ENCODE peak calls at places on chromosome 4, in ten cellular contexts. One of them, this sample, is unnamed.

GRCh38 chr4:104416725-104417363 is 77.8 kb downstream of the CXXC4 start:
- DNase-seq in NCI-H1694 treated with DMSO at 0.1 percent for 48 hours: no peak
- DNase-seq in neural progenitor cell: peak
- DNase-seq in stimulated activated CD8-positive, alpha-beta memory T cell treated with anti-CD3 and anti-CD28 coated beads, Interleukin-4, amount 100 ng/mL, for 1 hour: no peak
- DNase-seq in NCI-H748 treated with DMSO at 0.1 percent for 48 hours: no peak
- DNase-seq in frontal cortex: no peak
- DNase-seq in AG08396: no peak
- DNase-seq in central memory CD4-positive, alpha-beta T cell: no peak
- DNase-seq in iPS-NIHi11: peak
- DNase-seq in progenitor cell of endocrine pancreas: no peak
- DNase-seq in this sample: no peak

GRCh38 chr4:159206427-159206871 is 103.6 kb downstream of the RAPGEF2 start:
- DNase-seq in NCI-H1694 treated with DMSO at 0.1 percent for 48 hours: no peak
- DNase-seq in neural progenitor cell: no peak
- DNase-seq in stimulated activated CD8-positive, alpha-beta memory T cell treated with anti-CD3 and anti-CD28 coated beads, Interleukin-4, amount 100 ng/mL, for 1 hour: no peak
- DNase-seq in NCI-H748 treated with DMSO at 0.1 percent for 48 hours: no peak
- DNase-seq in frontal cortex: no peak
- DNase-seq in AG08396: peak
- DNase-seq in central memory CD4-positive, alpha-beta T cell: no peak
- DNase-seq in iPS-NIHi11: no peak
- DNase-seq in progenitor cell of endocrine pancreas: no peak
- DNase-seq in this sample: no peak

GRCh38 chr4:125801373-125801772 is 486.6 kb downstream of the FAT4 start:
- DNase-seq in NCI-H1694 treated with DMSO at 0.1 percent for 48 hours: no peak
- DNase-seq in neural progenitor cell: no peak
- DNase-seq in stimulated activated CD8-positive, alpha-beta memory T cell treated with anti-CD3 and anti-CD28 coated beads, Interleukin-4, amount 100 ng/mL, for 1 hour: no peak
- DNase-seq in NCI-H748 treated with DMSO at 0.1 percent for 48 hours: no peak
- DNase-seq in frontal cortex: no peak
- DNase-seq in AG08396: no peak
- DNase-seq in central memory CD4-positive, alpha-beta T cell: no peak
- DNase-seq in iPS-NIHi11: no peak
- DNase-seq in progenitor cell of endocrine pancreas: no peak
- DNase-seq in this sample: no peak

GRCh38 chr4:55947254-55947882 is 1.4 kb upstream of the CEP135 start:
- DNase-seq in NCI-H1694 treated with DMSO at 0.1 percent for 48 hours: peak
- DNase-seq in neural progenitor cell: no peak
- DNase-seq in stimulated activated CD8-positive, alpha-beta memory T cell treated with anti-CD3 and anti-CD28 coated beads, Interleukin-4, amount 100 ng/mL, for 1 hour: no peak
- DNase-seq in NCI-H748 treated with DMSO at 0.1 percent for 48 hours: no peak
- DNase-seq in frontal cortex: no peak
- DNase-seq in AG08396: no peak
- DNase-seq in central memory CD4-positive, alpha-beta T cell: no peak
- DNase-seq in iPS-NIHi11: no peak
- DNase-seq in progenitor cell of endocrine pancreas: no peak
- DNase-seq in this sample: no peak

GRCh38 chr4:19835429-19835828 is 416.3 kb upstream of the SLIT2 start:
- DNase-seq in NCI-H1694 treated with DMSO at 0.1 percent for 48 hours: no peak
- DNase-seq in neural progenitor cell: no peak
- DNase-seq in stimulated activated CD8-positive, alpha-beta memory T cell treated with anti-CD3 and anti-CD28 coated beads, Interleukin-4, amount 100 ng/mL, for 1 hour: no peak
- DNase-seq in NCI-H748 treated with DMSO at 0.1 percent for 48 hours: no peak
- DNase-seq in frontal cortex: no peak
- DNase-seq in AG08396: no peak
- DNase-seq in central memory CD4-positive, alpha-beta T cell: no peak
- DNase-seq in iPS-NIHi11: no peak
- DNase-seq in progenitor cell of endocrine pancreas: no peak
- DNase-seq in this sample: no peak

GRCh38 chr4:182271731-182272525 is 28.7 kb downstream of the TENM3 start:
- DNase-seq in NCI-H1694 treated with DMSO at 0.1 percent for 48 hours: no peak
- DNase-seq in neural progenitor cell: no peak
- DNase-seq in stimulated activated CD8-positive, alpha-beta memory T cell treated with anti-CD3 and anti-CD28 coated beads, Interleukin-4, amount 100 ng/mL, for 1 hour: no peak
- DNase-seq in NCI-H748 treated with DMSO at 0.1 percent for 48 hours: no peak
- DNase-seq in frontal cortex: no peak
- DNase-seq in AG08396: no peak
- DNase-seq in central memory CD4-positive, alpha-beta T cell: no peak
- DNase-seq in iPS-NIHi11: no peak
- DNase-seq in progenitor cell of endocrine pancreas: no peak
- DNase-seq in this sample: no peak

GRCh38 chr4:47926667-47927258 is 12.4 kb upstream of the NFXL1 start:
- DNase-seq in NCI-H1694 treated with DMSO at 0.1 percent for 48 hours: peak
- DNase-seq in neural progenitor cell: peak
- DNase-seq in stimulated activated CD8-positive, alpha-beta memory T cell treated with anti-CD3 and anti-CD28 coated beads, Interleukin-4, amount 100 ng/mL, for 1 hour: peak
- DNase-seq in NCI-H748 treated with DMSO at 0.1 percent for 48 hours: peak
- DNase-seq in frontal cortex: peak
- DNase-seq in AG08396: peak
- DNase-seq in central memory CD4-positive, alpha-beta T cell: peak
- DNase-seq in iPS-NIHi11: peak
- DNase-seq in progenitor cell of endocrine pancreas: peak
- DNase-seq in this sample: peak

GRCh38 chr4:179927473-179927872 is 2315.7 kb upstream of the TENM3 start:
- DNase-seq in NCI-H1694 treated with DMSO at 0.1 percent for 48 hours: no peak
- DNase-seq in neural progenitor cell: no peak
- DNase-seq in stimulated activated CD8-positive, alpha-beta memory T cell treated with anti-CD3 and anti-CD28 coated beads, Interleukin-4, amount 100 ng/mL, for 1 hour: no peak
- DNase-seq in NCI-H748 treated with DMSO at 0.1 percent for 48 hours: no peak
- DNase-seq in frontal cortex: no peak
- DNase-seq in AG08396: no peak
- DNase-seq in central memory CD4-positive, alpha-beta T cell: no peak
- DNase-seq in iPS-NIHi11: no peak
- DNase-seq in progenitor cell of endocrine pancreas: no peak
- DNase-seq in this sample: no peak

GRCh38 chr4:17559709-17560048 is 17.3 kb upstream of the LAP3 start:
- DNase-seq in NCI-H1694 treated with DMSO at 0.1 percent for 48 hours: no peak
- DNase-seq in neural progenitor cell: no peak
- DNase-seq in stimulated activated CD8-positive, alpha-beta memory T cell treated with anti-CD3 and anti-CD28 coated beads, Interleukin-4, amount 100 ng/mL, for 1 hour: no peak
- DNase-seq in NCI-H748 treated with DMSO at 0.1 percent for 48 hours: no peak
- DNase-seq in frontal cortex: no peak
- DNase-seq in AG08396: no peak
- DNase-seq in central memory CD4-positive, alpha-beta T cell: no peak
- DNase-seq in iPS-NIHi11: no peak
- DNase-seq in progenitor cell of endocrine pancreas: no peak
- DNase-seq in this sample: no peak

GRCh38 chr4:142369141-142369540 is 477.0 kb downstream of the INPP4B start:
- DNase-seq in NCI-H1694 treated with DMSO at 0.1 percent for 48 hours: no peak
- DNase-seq in neural progenitor cell: no peak
- DNase-seq in stimulated activated CD8-positive, alpha-beta memory T cell treated with anti-CD3 and anti-CD28 coated beads, Interleukin-4, amount 100 ng/mL, for 1 hour: no peak
- DNase-seq in NCI-H748 treated with DMSO at 0.1 percent for 48 hours: no peak
- DNase-seq in frontal cortex: no peak
- DNase-seq in AG08396: no peak
- DNase-seq in central memory CD4-positive, alpha-beta T cell: no peak
- DNase-seq in iPS-NIHi11: no peak
- DNase-seq in progenitor cell of endocrine pancreas: no peak
- DNase-seq in this sample: no peak

GRCh38 chr4:149884046-149884445 is 68.4 kb upstream of the IQCM start:
- DNase-seq in NCI-H1694 treated with DMSO at 0.1 percent for 48 hours: peak
- DNase-seq in neural progenitor cell: no peak
- DNase-seq in stimulated activated CD8-positive, alpha-beta memory T cell treated with anti-CD3 and anti-CD28 coated beads, Interleukin-4, amount 100 ng/mL, for 1 hour: no peak
- DNase-seq in NCI-H748 treated with DMSO at 0.1 percent for 48 hours: no peak
- DNase-seq in frontal cortex: no peak
- DNase-seq in AG08396: no peak
- DNase-seq in central memory CD4-positive, alpha-beta T cell: no peak
- DNase-seq in iPS-NIHi11: no peak
- DNase-seq in progenitor cell of endocrine pancreas: no peak
- DNase-seq in this sample: no peak

GRCh38 chr4:53863163-53863562 is 201.2 kb downstream of the CHIC2 start:
- DNase-seq in NCI-H1694 treated with DMSO at 0.1 percent for 48 hours: no peak
- DNase-seq in neural progenitor cell: no peak
- DNase-seq in stimulated activated CD8-positive, alpha-beta memory T cell treated with anti-CD3 and anti-CD28 coated beads, Interleukin-4, amount 100 ng/mL, for 1 hour: no peak
- DNase-seq in NCI-H748 treated with DMSO at 0.1 percent for 48 hours: no peak
- DNase-seq in frontal cortex: no peak
- DNase-seq in AG08396: no peak
- DNase-seq in central memory CD4-positive, alpha-beta T cell: no peak
- DNase-seq in iPS-NIHi11: no peak
- DNase-seq in progenitor cell of endocrine pancreas: no peak
- DNase-seq in this sample: no peak

GRCh38 chr4:144355809-144356757 is 215.6 kb upstream of the GYPA start:
- DNase-seq in NCI-H1694 treated with DMSO at 0.1 percent for 48 hours: no peak
- DNase-seq in neural progenitor cell: peak
- DNase-seq in stimulated activated CD8-positive, alpha-beta memory T cell treated with anti-CD3 and anti-CD28 coated beads, Interleukin-4, amount 100 ng/mL, for 1 hour: no peak
- DNase-seq in NCI-H748 treated with DMSO at 0.1 percent for 48 hours: no peak
- DNase-seq in frontal cortex: no peak
- DNase-seq in AG08396: peak
- DNase-seq in central memory CD4-positive, alpha-beta T cell: no peak
- DNase-seq in iPS-NIHi11: peak
- DNase-seq in progenitor cell of endocrine pancreas: no peak
- DNase-seq in this sample: peak

GRCh38 chr4:48779095-48779997 is 733 bp downstream of the FRYL start:
- DNase-seq in NCI-H1694 treated with DMSO at 0.1 percent for 48 hours: no peak
- DNase-seq in neural progenitor cell: peak
- DNase-seq in stimulated activated CD8-positive, alpha-beta memory T cell treated with anti-CD3 and anti-CD28 coated beads, Interleukin-4, amount 100 ng/mL, for 1 hour: peak
- DNase-seq in NCI-H748 treated with DMSO at 0.1 percent for 48 hours: no peak
- DNase-seq in frontal cortex: peak
- DNase-seq in AG08396: peak
- DNase-seq in central memory CD4-positive, alpha-beta T cell: peak
- DNase-seq in iPS-NIHi11: peak
- DNase-seq in progenitor cell of endocrine pancreas: peak
- DNase-seq in this sample: peak

GRCh38 chr4:40576651-40577480 is 52.8 kb downstream of the RBM47 start:
- DNase-seq in NCI-H1694 treated with DMSO at 0.1 percent for 48 hours: no peak
- DNase-seq in neural progenitor cell: peak
- DNase-seq in stimulated activated CD8-positive, alpha-beta memory T cell treated with anti-CD3 and anti-CD28 coated beads, Interleukin-4, amount 100 ng/mL, for 1 hour: no peak
- DNase-seq in NCI-H748 treated with DMSO at 0.1 percent for 48 hours: no peak
- DNase-seq in frontal cortex: no peak
- DNase-seq in AG08396: peak
- DNase-seq in central memory CD4-positive, alpha-beta T cell: no peak
- DNase-seq in iPS-NIHi11: peak
- DNase-seq in progenitor cell of endocrine pancreas: peak
- DNase-seq in this sample: peak

GRCh38 chr4:3646280-3646679 is 114.1 kb upstream of the LRPAP1 start:
- DNase-seq in NCI-H1694 treated with DMSO at 0.1 percent for 48 hours: no peak
- DNase-seq in neural progenitor cell: no peak
- DNase-seq in stimulated activated CD8-positive, alpha-beta memory T cell treated with anti-CD3 and anti-CD28 coated beads, Interleukin-4, amount 100 ng/mL, for 1 hour: no peak
- DNase-seq in NCI-H748 treated with DMSO at 0.1 percent for 48 hours: no peak
- DNase-seq in frontal cortex: no peak
- DNase-seq in AG08396: no peak
- DNase-seq in central memory CD4-positive, alpha-beta T cell: no peak
- DNase-seq in iPS-NIHi11: no peak
- DNase-seq in progenitor cell of endocrine pancreas: no peak
- DNase-seq in this sample: no peak

GRCh38 chr4:22019676-22020075 is 71.1 kb upstream of the KCNIP4 start:
- DNase-seq in NCI-H1694 treated with DMSO at 0.1 percent for 48 hours: no peak
- DNase-seq in neural progenitor cell: no peak
- DNase-seq in stimulated activated CD8-positive, alpha-beta memory T cell treated with anti-CD3 and anti-CD28 coated beads, Interleukin-4, amount 100 ng/mL, for 1 hour: no peak
- DNase-seq in NCI-H748 treated with DMSO at 0.1 percent for 48 hours: no peak
- DNase-seq in frontal cortex: no peak
- DNase-seq in AG08396: no peak
- DNase-seq in central memory CD4-positive, alpha-beta T cell: no peak
- DNase-seq in iPS-NIHi11: no peak
- DNase-seq in progenitor cell of endocrine pancreas: no peak
- DNase-seq in this sample: no peak

GRCh38 chr4:1285790-1286553 is 3.7 kb upstream of the MAEA start:
- DNase-seq in NCI-H1694 treated with DMSO at 0.1 percent for 48 hours: no peak
- DNase-seq in neural progenitor cell: peak
- DNase-seq in stimulated activated CD8-positive, alpha-beta memory T cell treated with anti-CD3 and anti-CD28 coated beads, Interleukin-4, amount 100 ng/mL, for 1 hour: no peak
- DNase-seq in NCI-H748 treated with DMSO at 0.1 percent for 48 hours: no peak
- DNase-seq in frontal cortex: no peak
- DNase-seq in AG08396: no peak
- DNase-seq in central memory CD4-positive, alpha-beta T cell: no peak
- DNase-seq in iPS-NIHi11: no peak
- DNase-seq in progenitor cell of endocrine pancreas: no peak
- DNase-seq in this sample: peak

GRCh38 chr4:84814100-84814750 is 152.3 kb downstream of the WDFY3 start:
- DNase-seq in NCI-H1694 treated with DMSO at 0.1 percent for 48 hours: no peak
- DNase-seq in neural progenitor cell: no peak
- DNase-seq in stimulated activated CD8-positive, alpha-beta memory T cell treated with anti-CD3 and anti-CD28 coated beads, Interleukin-4, amount 100 ng/mL, for 1 hour: no peak
- DNase-seq in NCI-H748 treated with DMSO at 0.1 percent for 48 hours: no peak
- DNase-seq in frontal cortex: no peak
- DNase-seq in AG08396: peak
- DNase-seq in central memory CD4-positive, alpha-beta T cell: no peak
- DNase-seq in iPS-NIHi11: no peak
- DNase-seq in progenitor cell of endocrine pancreas: no peak
- DNase-seq in this sample: no peak